ENCODE peak calls at places on chromosome 15, in eight cellular contexts. I is activated B cell treated with CpG ODN at 0.5 μM for 24 hours; W is Calu3; Y is BE2C; L is CD4-positive, alpha-beta T cell; E is mesothelial cell of epicardium; T is GM10248; P is hepatocyte. X is an unnamed sample.
A peak's percentile ranks its signal among the peaks of the same experiment; 100 is the strongest.

GRCh38 chr15:92801774-92802464 is 98.2 kb upstream of the CHD2 start:
- DNase-seq in L (no peak), Y (no peak), P (no peak), E (no peak), T (no peak), W (peak; percentile 34), I (no peak), X (no peak)

GRCh38 chr15:45228931-45229330 is 23.1 kb upstream of the SLC28A2 start:
- DNase-seq in Y (no peak), E (no peak), P (no peak), I (no peak), T (no peak), W (no peak), L (no peak), X (no peak)

GRCh38 chr15:97761124-97761523 is 199.4 kb upstream of the ARRDC4 start:
- DNase-seq in E (no peak), T (no peak), I (no peak), P (no peak), L (no peak), W (no peak), Y (no peak), X (no peak)

GRCh38 chr15:36506733-36507356 is 72.6 kb upstream of the CDIN1 start:
- DNase-seq in P (no peak), L (no peak), W (peak; percentile 0), T (no peak), E (no peak), I (no peak), Y (no peak), X (no peak)

GRCh38 chr15:45376300-45376928 is 1.9 kb downstream of the GATM start:
- DNase-seq in I (no peak), T (no peak), Y (no peak), E (no peak), L (no peak), W (no peak), P (no peak), X (no peak)

GRCh38 chr15:65869954-65870871 is 922 bp downstream of the RAB11A start:
- DNase-seq in T (no peak), E (no peak), W (peak; percentile 60), P (peak; percentile 65), Y (peak; percentile 48), L (no peak), I (no peak), X (no peak)

GRCh38 chr15:38072007-38072506 is 137.6 kb downstream of the TMCO5A start:
- DNase-seq in T (peak; percentile 13), Y (no peak), W (no peak), L (no peak), E (no peak), I (no peak), P (no peak), X (no peak)

GRCh38 chr15:61063875-61064320 is 165.2 kb downstream of the RORA start:
- DNase-seq in E (no peak), W (no peak), T (no peak), P (no peak), Y (no peak), L (no peak), I (no peak), X (no peak)

GRCh38 chr15:41790756-41791546 is 16.7 kb downstream of the MAPKBP1 start:
- DNase-seq in T (no peak), P (peak; percentile 77), W (no peak), L (no peak), Y (no peak), E (no peak), I (no peak), X (no peak)

GRCh38 chr15:20357139-20358065 is 184.2 kb downstream of the GOLGA6L6 start:
- DNase-seq in I (peak; percentile 15), L (peak; percentile 31), T (peak; percentile 44), W (no peak), P (peak; percentile 43), E (peak; percentile 43), Y (no peak), X (no peak)

GRCh38 chr15:67107014-67107812 is 41.8 kb downstream of the SMAD3 start:
- DNase-seq in W (peak; percentile 90), I (no peak), Y (peak; percentile 28), P (peak; percentile 89), T (no peak), E (no peak), L (no peak), X (no peak)

GRCh38 chr15:100786901-100787566 is 92.6 kb upstream of the ALDH1A3 start:
- DNase-seq in P (no peak), E (no peak), I (no peak), L (no peak), T (peak; percentile 10), Y (no peak), W (no peak), X (no peak)

GRCh38 chr15:40558952-40559742 is 5.7 kb downstream of the CCDC32 start:
- DNase-seq in W (no peak), T (no peak), L (no peak), E (no peak), P (no peak), I (no peak), Y (no peak), X (no peak)

GRCh38 chr15:65375871-65376552 is 1.8 kb downstream of the IGDCC3 start:
- DNase-seq in E (no peak), T (no peak), W (no peak), Y (no peak), I (no peak), L (no peak), P (no peak), X (no peak)

DNA sequence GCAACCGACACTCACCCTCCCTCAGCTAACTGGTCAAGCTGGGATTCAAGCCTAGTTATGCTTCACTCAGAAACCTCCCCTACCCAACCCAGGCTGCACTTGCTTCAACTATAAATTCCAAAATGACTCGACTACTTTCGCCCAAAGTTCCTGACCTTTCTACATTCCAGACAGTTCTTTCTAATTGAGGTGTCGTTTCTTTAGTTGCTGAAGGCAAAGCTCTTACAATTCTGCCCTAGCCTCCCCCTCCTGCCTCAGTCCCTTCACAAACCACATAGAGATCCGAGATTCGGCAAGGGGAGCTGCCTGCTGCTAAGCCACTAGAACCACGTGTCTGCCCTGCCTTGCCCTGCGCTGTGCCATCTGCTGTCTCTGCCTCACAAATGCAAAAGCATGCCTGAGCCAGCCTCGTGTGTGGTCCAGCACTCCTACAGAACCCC is 74.7 kb upstream of the SH3GL3 start:
- DNase-seq in L (no peak), W (no peak), T (no peak), P (no peak), I (no peak), Y (no peak), E (no peak), X (no peak)
- TF ChIP-seq CTCF in L (no peak), W (no peak), T (no peak), P (no peak), I (no peak), Y (no peak), E (no peak), X (no peak)

GRCh38 chr15:70466895-70467529 is 296.3 kb downstream of the UACA start:
- DNase-seq in P (peak; percentile 75), E (no peak), Y (peak; percentile 69), I (no peak), W (peak; percentile 72), L (peak; percentile 39), T (peak; percentile 69), X (no peak)
- TF ChIP-seq CTCF in P (peak; percentile 73), E (peak; percentile 13), Y (peak; percentile 88), I (peak; percentile 72), W (peak; percentile 81), L (peak; percentile 70), T (peak; percentile 84), X (peak; percentile 47)

DNA sequence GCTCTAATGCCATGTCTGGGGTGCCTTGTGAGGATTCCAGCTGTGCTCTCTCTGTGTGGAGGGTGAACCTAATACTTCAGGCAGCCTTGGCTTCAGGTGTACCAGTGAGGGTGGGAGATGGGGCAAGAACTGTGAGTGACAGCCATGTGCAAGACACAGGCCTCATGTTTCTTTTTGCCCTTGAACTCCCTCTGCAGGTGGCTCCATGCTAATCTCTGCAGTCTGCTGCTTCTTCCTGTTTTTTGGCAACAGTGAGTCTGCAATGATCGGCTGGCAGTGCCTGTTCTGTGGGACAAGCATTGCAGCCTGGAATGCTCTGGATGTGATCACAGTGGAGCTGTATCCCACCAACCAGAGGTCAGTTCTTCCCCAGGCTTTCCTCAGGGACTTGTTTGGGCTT is 189.3 kb downstream of the SV2B start:
- DNase-seq in W (peak; percentile 22), T (no peak), Y (peak; percentile 13), L (no peak), I (no peak), P (no peak), E (no peak), X (no peak)
- TF ChIP-seq CTCF in W (no peak), T (peak; percentile 24), Y (peak; percentile 34), L (no peak), I (no peak), P (no peak), E (no peak), X (no peak)

GRCh38 chr15:29156521-29156920 is 113.1 kb downstream of the NSMCE3 start:
- DNase-seq in I (no peak), T (no peak), L (no peak), W (no peak), E (no peak), P (no peak), Y (no peak), X (no peak)
- TF ChIP-seq CTCF in I (no peak), T (no peak), L (no peak), W (no peak), E (no peak), P (no peak), Y (no peak), X (no peak)

X was measured in esophagus squamous epithelium.